ENCODE peak calls at places on chromosomes 6 and 20, in seven cellular contexts. P, B, S, I, Z, X and H are unnamed samples.

GRCh38 chr20:22499475-22500174 is 84.7 kb downstream of the FOXA2 start:
- DNase-seq in S (no peak), P (no peak), X (no peak), I (no peak), Z (no peak), B (no peak), H (no peak)

GRCh38 chr6:88914180-88914579 is 49.2 kb downstream of the RNGTT start:
- DNase-seq in Z (no peak), I (no peak), X (no peak), S (no peak), P (no peak), B (no peak), H (peak)

GRCh38 chr6:83417880-83418663 is 12.8 kb downstream of the ME1 start:
- DNase-seq in S (peak), I (peak), X (peak), Z (peak), P (peak), B (no peak), H (peak)

GRCh38 chr6:86856937-86857563 is 80.3 kb upstream of the HTR1E start:
- DNase-seq in S (peak), P (peak), B (no peak), I (peak), Z (peak), X (peak), H (peak)

GRCh38 chr20:8116067-8116811 is 15.8 kb upstream of the PLCB1 start:
- DNase-seq in I (no peak), Z (no peak), S (no peak), P (no peak), X (peak), B (no peak), H (no peak)

GRCh38 chr6:135759831-135760230 is 91.7 kb upstream of the PDE7B start:
- DNase-seq in S (peak), B (no peak), P (peak), Z (no peak), X (peak), I (no peak), H (peak)

GRCh38 chr20:33132858-33133615 is 34.9 kb upstream of the BPIFA2 start:
- DNase-seq in P (no peak), X (no peak), B (no peak), Z (no peak), S (no peak), I (no peak), H (peak)

GRCh38 chr6:118912646-118913045 is 18.7 kb downstream of the ASF1A start:
- DNase-seq in Z (peak), P (no peak), S (no peak), B (no peak), I (no peak), X (no peak), H (no peak)

GRCh38 chr20:49853640-49854039 is 41.0 kb downstream of the SLC9A8 start:
- DNase-seq in X (no peak), B (no peak), Z (peak), I (no peak), P (no peak), S (no peak), H (peak)

GRCh38 chr20:35776513-35777101 is 4.8 kb downstream of the PHF20 start:
- DNase-seq in P (no peak), S (no peak), X (no peak), Z (peak), I (peak), B (no peak), H (no peak)

GRCh38 chr6:35371494-35372262 is 29.3 kb downstream of the PPARD start:
- DNase-seq in S (no peak), X (peak), Z (no peak), P (no peak), I (no peak), B (no peak), H (no peak)

GRCh38 chr20:12775041-12775440 is 233.7 kb upstream of the SPTLC3 start:
- DNase-seq in P (no peak), Z (no peak), X (no peak), S (no peak), B (no peak), I (no peak), H (no peak)

GRCh38 chr6:101761124-101761601 is 367.7 kb downstream of the GRIK2 start:
- DNase-seq in B (no peak), X (no peak), I (no peak), Z (no peak), P (no peak), S (no peak), H (no peak)

GRCh38 chr6:151690303-151690702 is 117.2 kb upstream of the ESR1 start:
- DNase-seq in Z (no peak), S (no peak), B (peak), P (no peak), X (no peak), I (no peak), H (no peak)

GRCh38 chr6:45754432-45754831 is 261.2 kb downstream of the CLIC5 start:
- DNase-seq in I (no peak), Z (no peak), B (no peak), S (no peak), P (no peak), X (no peak), H (no peak)

GRCh38 chr6:3135668-3136297 is 17.3 kb downstream of the BPHL start:
- DNase-seq in X (peak), S (no peak), P (no peak), B (no peak), I (no peak), Z (no peak), H (no peak)

GRCh38 chr6:17588011-17588410 is 12.1 kb upstream of the FAM8A1 start:
- DNase-seq in S (no peak), Z (no peak), P (no peak), I (no peak), B (no peak), X (no peak), H (no peak)

GRCh38 chr6:157982580-157983438 is 1.1 kb downstream of the SYNJ2 start:
- DNase-seq in P (no peak), S (peak), Z (no peak), I (peak), X (peak), B (no peak), H (peak)

GRCh38 chr6:170259301-170259700 is 31.6 kb downstream of the DLL1 start:
- DNase-seq in Z (no peak), X (no peak), I (no peak), B (no peak), S (no peak), P (no peak), H (no peak)

GRCh38 chr6:154683756-154684523 is 49.3 kb upstream of the SCAF8 start:
- DNase-seq in I (no peak), S (no peak), Z (no peak), X (no peak), P (no peak), B (peak), H (no peak)

GRCh38 chr20:584375-585301 is 25.5 kb downstream of the TCF15 start:
- DNase-seq in X (peak), I (peak), S (no peak), B (no peak), Z (no peak), P (peak), H (peak)

GRCh38 chr20:348972-349841 is 2.3 kb downstream of the NRSN2 start:
- DNase-seq in I (no peak), X (no peak), S (no peak), B (no peak), Z (no peak), P (no peak), H (no peak)

DNA sequence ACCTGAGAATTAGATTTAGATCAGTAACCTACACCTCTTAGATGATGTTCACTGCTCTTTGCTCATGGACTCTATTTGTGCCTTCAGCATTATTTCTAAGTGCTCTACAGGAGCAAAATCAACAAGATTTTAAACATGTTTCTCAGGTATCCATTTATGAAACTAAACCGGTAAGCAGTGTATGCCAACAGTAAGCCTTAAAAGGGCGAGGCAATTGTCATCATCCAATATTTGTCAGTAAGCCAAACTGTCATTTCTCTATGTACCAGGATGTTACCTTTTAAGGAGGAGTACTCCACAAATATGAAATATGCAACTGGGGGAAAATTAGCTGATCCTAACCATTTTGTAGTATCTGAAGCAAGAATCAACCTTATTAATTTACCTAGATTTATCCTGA is 69.6 kb upstream of the ZNF184 start:
- DNase-seq in P (no peak), X (no peak), I (no peak), B (no peak), S (no peak), Z (no peak), H (no peak)
- H3K4me2 ChIP-seq in P (no peak), X (no peak), I (no peak), B (no peak), S (no peak), Z (no peak), H (peak)

GRCh38 chr6:53514677-53515076 is 30.2 kb downstream of the GCLC start:
- DNase-seq in X (no peak), P (no peak), S (no peak), B (no peak), Z (no peak), I (no peak), H (no peak)

GRCh38 chr6:53513519-53513966 is 31.4 kb downstream of the GCLC start:
- DNase-seq in B (no peak), X (peak), S (no peak), I (no peak), Z (no peak), P (no peak), H (no peak)

GRCh38 chr6:53513056-53513455 is 31.8 kb downstream of the GCLC start:
- DNase-seq in B (no peak), I (no peak), S (no peak), P (no peak), X (no peak), Z (no peak), H (no peak)

GRCh38 chr6:53510751-53511150 is 34.1 kb downstream of the GCLC start:
- DNase-seq in P (no peak), B (no peak), I (no peak), X (no peak), S (no peak), Z (no peak), H (no peak)

DNA sequence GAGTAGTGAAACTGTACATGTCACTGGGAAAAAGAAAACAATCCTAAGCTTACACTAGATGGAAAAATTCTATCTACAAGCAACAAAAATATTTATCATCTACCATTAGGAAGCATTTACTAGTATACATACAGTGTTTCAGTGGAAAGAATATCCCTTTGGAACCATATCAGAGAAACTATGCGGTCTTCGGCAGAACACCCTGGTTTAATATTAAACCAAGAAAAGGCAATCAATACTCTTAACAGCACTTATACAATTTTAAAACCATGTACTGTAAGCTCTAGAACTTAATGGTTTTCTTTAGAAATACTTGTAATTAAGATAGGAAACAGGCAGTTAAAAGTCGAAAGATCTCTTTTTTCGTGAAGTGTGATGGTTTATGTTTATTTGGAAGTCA is 32.3 kb downstream of the GCLC start:
- DNase-seq in X (no peak), S (no peak), I (no peak), P (no peak), Z (no peak), B (no peak), H (no peak)
- TF ChIP-seq REST in X (no peak), S (no peak), I (no peak), P (no peak), Z (no peak), B (no peak), H (no peak)

GRCh38 chr6:26022737-26023136 is 60.1 kb downstream of the TRIM38 start:
- DNase-seq in X (no peak), I (no peak), Z (no peak), B (no peak), S (no peak), P (no peak), H (no peak)
- H3K4me2 ChIP-seq in X (peak), I (peak), Z (no peak), B (peak), S (peak), P (peak), H (peak)

DNA sequence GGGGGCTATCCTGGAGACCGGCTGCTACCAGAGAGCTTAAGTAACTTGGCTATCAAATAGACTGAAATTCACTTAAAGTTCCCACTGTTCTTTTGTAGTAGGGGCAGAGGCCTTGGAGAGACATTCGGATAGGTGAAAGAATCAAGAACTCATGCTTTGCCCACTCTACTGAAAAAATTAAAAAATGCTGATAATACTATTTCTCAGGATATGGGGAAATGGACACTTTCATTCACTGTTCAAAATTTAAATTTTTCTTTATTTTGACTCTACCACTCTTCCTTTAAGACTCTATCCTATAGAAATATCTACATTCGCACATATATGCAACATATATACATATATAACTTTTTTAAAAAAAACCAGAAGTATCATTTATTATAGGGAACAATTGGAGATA is 117.8 kb upstream of the CHD6 start:
- DNase-seq in S (no peak), Z (no peak), I (no peak), P (no peak), X (no peak), B (no peak), H (no peak)
- TF ChIP-seq REST in S (no peak), Z (no peak), I (no peak), P (no peak), X (no peak), B (no peak), H (no peak)

GRCh38 chr20:62702008-62702290 is 6.7 kb upstream of the NTSR1 start:
- DNase-seq in I (no peak), P (no peak), S (no peak), Z (no peak), B (no peak), X (no peak), H (no peak)

GRCh38 chr20:62704341-62704948 is 4.2 kb upstream of the NTSR1 start:
- DNase-seq in I (peak), P (peak), S (peak), Z (peak), X (peak), B (no peak), H (no peak)

GRCh38 chr20:62703853-62704228 is 4.8 kb upstream of the NTSR1 start:
- DNase-seq in X (no peak), I (no peak), S (no peak), Z (no peak), B (no peak), P (no peak), H (no peak)

GRCh38 chr20:62701161-62702007 is 7.3 kb upstream of the NTSR1 start:
- DNase-seq in S (no peak), P (no peak), I (no peak), B (no peak), Z (no peak), X (no peak), H (no peak)

DNA sequence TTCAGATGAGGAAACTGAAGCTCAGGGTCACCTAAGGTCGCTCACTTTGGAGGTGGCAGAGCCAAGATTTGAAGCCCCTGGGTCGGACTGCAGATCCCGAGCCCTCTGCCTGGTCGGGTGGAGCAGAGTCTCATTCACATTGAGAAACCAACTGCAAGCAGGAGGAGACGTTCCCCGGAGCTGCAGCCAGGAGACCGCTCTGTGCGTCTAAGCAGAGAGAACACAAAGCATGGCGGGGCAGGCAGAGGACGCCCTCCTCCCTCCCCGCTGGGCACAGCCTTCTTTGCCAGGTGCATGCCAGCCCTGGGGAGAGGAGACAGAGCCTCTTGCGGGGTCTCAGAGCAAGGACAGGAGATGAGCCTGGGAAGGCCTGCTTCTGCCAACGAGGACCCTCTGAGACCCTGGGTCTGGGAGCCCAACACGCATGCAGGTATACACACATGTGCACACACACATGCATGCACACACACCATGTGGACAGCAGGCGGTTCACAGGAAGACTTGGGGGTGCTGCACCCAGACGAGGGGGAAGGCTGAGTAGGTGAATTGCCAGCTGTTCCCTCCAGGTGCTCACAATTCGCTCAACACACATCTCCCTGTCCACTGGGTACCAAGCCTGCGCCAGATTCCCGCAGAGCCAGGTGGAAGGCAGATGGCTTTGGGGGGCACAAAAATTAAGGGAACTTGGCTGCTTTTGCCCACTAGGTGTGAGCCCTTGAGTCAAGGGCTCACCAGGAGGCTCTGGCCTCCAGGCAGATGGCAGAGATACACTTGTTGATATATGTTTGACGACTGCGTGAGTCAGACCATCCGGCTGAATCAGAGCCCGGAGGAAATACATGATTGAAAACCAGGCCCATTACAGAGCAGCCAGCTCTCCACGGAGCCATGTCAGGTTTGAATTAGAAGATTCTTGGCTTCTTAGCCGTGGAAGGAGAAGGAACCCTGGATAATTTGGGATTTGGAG is 5.5 kb upstream of the NTSR1 start:
- DNase-seq in Z (no peak), S (peak), I (no peak), P (peak), X (peak), B (no peak), H (no peak)
- H3K4me2 ChIP-seq in Z (peak), S (peak), I (no peak), P (peak), X (no peak), B (no peak), H (no peak)

DNA sequence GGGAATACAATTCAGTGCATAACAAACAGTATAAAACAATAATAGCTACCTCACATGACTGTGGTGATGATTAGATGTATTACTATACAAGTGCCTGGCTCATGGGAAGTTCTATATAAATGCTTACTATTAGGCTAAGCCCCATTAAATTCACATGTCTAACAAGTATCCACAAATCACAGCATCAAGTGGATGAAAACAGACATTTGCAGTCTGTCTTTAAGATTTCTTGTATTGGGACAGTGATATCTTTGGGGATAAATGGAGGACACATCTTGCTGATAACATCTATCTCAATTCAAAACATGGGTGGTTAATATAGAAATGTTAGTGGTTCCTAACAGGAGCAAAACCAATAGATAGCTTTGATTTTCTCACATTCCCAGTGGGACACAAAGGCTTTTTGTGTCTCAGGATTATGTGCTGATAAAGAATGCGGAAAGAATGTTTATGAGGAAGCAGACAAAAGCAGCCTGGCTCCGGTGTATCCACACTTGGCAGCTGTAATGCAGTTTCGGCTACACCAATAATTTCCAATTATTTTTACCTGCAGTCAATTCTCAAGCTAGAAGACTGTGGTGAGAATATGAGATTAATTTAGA is 29.3 kb downstream of the PTPRK start:
- DNase-seq in S (no peak), P (peak), I (no peak), X (peak), B (no peak), Z (no peak), H (peak)
- TF ChIP-seq REST in S (no peak), P (no peak), I (no peak), X (no peak), B (no peak), Z (no peak), H (no peak)

GRCh38 chr6:49541936-49542335 is 8.5 kb upstream of the C6orf141 start:
- DNase-seq in Z (no peak), S (no peak), P (no peak), B (no peak), I (no peak), X (no peak), H (no peak)
- H3K4me2 ChIP-seq in Z (no peak), S (peak), P (peak), B (no peak), I (no peak), X (no peak), H (no peak)

GRCh38 chr6:74137910-74138309 is 441.9 kb downstream of the CD109 start:
- DNase-seq in I (no peak), S (no peak), Z (no peak), X (peak), P (peak), B (no peak), H (peak)
- TF ChIP-seq REST in I (no peak), S (no peak), Z (no peak), X (no peak), P (no peak), B (no peak), H (no peak)

GRCh38 chr20:5606347-5606746 is 143.9 kb upstream of the SHLD1 start:
- DNase-seq in B (no peak), S (no peak), P (no peak), Z (no peak), I (no peak), X (no peak), H (no peak)
- H3K4me2 ChIP-seq in B (peak), S (peak), P (no peak), Z (peak), I (peak), X (no peak), H (no peak)

GRCh38 chr6:1364791-1365190 is 24.6 kb upstream of the FOXF2 start:
- DNase-seq in B (no peak), S (no peak), P (no peak), I (no peak), Z (no peak), X (no peak), H (no peak)

GRCh38 chr6:1363298-1363697 is 26.1 kb upstream of the FOXF2 start:
- DNase-seq in B (no peak), P (no peak), X (no peak), Z (no peak), S (no peak), I (no peak), H (no peak)

GRCh38 chr6:1365701-1366100 is 23.7 kb upstream of the FOXF2 start:
- DNase-seq in Z (no peak), X (no peak), B (no peak), I (no peak), P (no peak), S (no peak), H (no peak)

GRCh38 chr6:1362643-1363042 is 26.7 kb upstream of the FOXF2 start:
- DNase-seq in X (no peak), B (no peak), Z (no peak), I (no peak), S (no peak), P (no peak), H (no peak)

GRCh38 chr6:1363729-1364572 is 25.4 kb upstream of the FOXF2 start:
- DNase-seq in Z (no peak), I (no peak), X (no peak), S (no peak), B (no peak), P (peak), H (peak)
- TF ChIP-seq REST in Z (no peak), I (no peak), X (no peak), S (no peak), B (no peak), P (no peak), H (no peak)